ENCODE peak calls at places on chromosomes 6 and 20, in six cellular contexts. D is GM12864, T is AG09309, L is fibroblast of pulmonary artery, Y is heart right ventricle, P is sigmoid colon. W is an unnamed sample.

GRCh38 chr6:44253307-44254101 is 3.8 kb downstream of the SLC35B2 start:
- DNase-seq in P (no peak), L (peak), D (no peak), Y (no peak), T (no peak), W (no peak)

GRCh38 chr6:35230950-35231349 is 17.2 kb downstream of the SCUBE3 start:
- DNase-seq in L (peak), Y (peak), D (no peak), P (peak), T (no peak), W (no peak)

GRCh38 chr6:100230976-100231316 is 233.8 kb downstream of the SIM1 start:
- DNase-seq in L (peak), P (no peak), Y (no peak), D (no peak), T (no peak), W (peak)

GRCh38 chr20:59850018-59850641 is 83.3 kb downstream of the SYCP2 start:
- DNase-seq in T (no peak), P (no peak), Y (no peak), L (peak), D (no peak), W (peak)

GRCh38 chr6:82381278-82381677 is 17.7 kb downstream of the TPBG start:
- DNase-seq in P (no peak), D (peak), T (no peak), L (no peak), Y (no peak), W (no peak)

GRCh38 chr6:153129873-153130514 is 1.1 kb downstream of the RGS17 start:
- DNase-seq in T (no peak), P (no peak), D (no peak), L (no peak), Y (no peak), W (peak)

GRCh38 chr6:142819603-142820335 is 125.2 kb downstream of the HIVEP2 start:
- DNase-seq in D (peak), Y (no peak), L (peak), P (no peak), T (no peak), W (peak)

GRCh38 chr6:11585426-11586016 is 48.0 kb downstream of the TMEM170B start:
- DNase-seq in P (no peak), Y (no peak), L (peak), T (no peak), D (peak), W (peak)

GRCh38 chr20:25136643-25137559 is 55.0 kb upstream of the VSX1 start:
- DNase-seq in T (peak), D (no peak), L (peak), Y (peak), P (peak), W (peak)

GRCh38 chr6:12286381-12287132 is 3.6 kb upstream of the EDN1 start:
- DNase-seq in Y (no peak), P (no peak), D (no peak), T (peak), L (peak), W (no peak)

GRCh38 chr6:52503344-52503747 is 73.5 kb downstream of the TRAM2 start:
- DNase-seq in L (no peak), T (no peak), Y (peak), D (no peak), P (no peak), W (peak)

GRCh38 chr20:15011631-15012030 is 674.2 kb upstream of the FLRT3 start:
- DNase-seq in T (no peak), P (no peak), L (no peak), D (no peak), Y (no peak), W (no peak)

GRCh38 chr6:22101163-22101562 is 195.7 kb downstream of the PRL start:
- DNase-seq in T (no peak), Y (no peak), P (no peak), D (no peak), L (peak), W (no peak)

GRCh38 chr20:59351148-59352040 is 51.0 kb downstream of the EDN3 start:
- DNase-seq in T (no peak), D (no peak), L (no peak), Y (no peak), P (no peak), W (no peak)

GRCh38 chr6:73523434-73524123 is 2.7 kb upstream of the EEF1A1 start:
- DNase-seq in T (no peak), D (peak), L (peak), Y (peak), P (peak), W (peak)

GRCh38 chr20:31566658-31567379 is 38.3 kb upstream of the ID1 start:
- DNase-seq in D (no peak), L (no peak), T (no peak), P (no peak), Y (no peak), W (no peak)

GRCh38 chr6:47083586-47084047 is 41.5 kb upstream of the ADGRF1 start:
- DNase-seq in P (peak), D (no peak), T (peak), L (peak), Y (peak), W (peak)

GRCh38 chr20:50126662-50127061 is 13.7 kb upstream of the UBE2V1 start:
- DNase-seq in L (no peak), P (no peak), T (no peak), Y (no peak), D (no peak), W (no peak)

GRCh38 chr20:45893831-45894230 is 2.7 kb downstream of the CTSA start:
- DNase-seq in T (no peak), D (no peak), L (no peak), P (no peak), Y (no peak), W (peak)

GRCh38 chr6:104409913-104410312 is 449.8 kb downstream of the HACE1 start:
- DNase-seq in D (no peak), T (no peak), P (no peak), L (peak), Y (no peak), W (no peak)

GRCh38 chr6:36677059-36677749 is 1.3 kb upstream of the CDKN1A start:
- DNase-seq in L (no peak), P (no peak), D (no peak), T (no peak), Y (no peak), W (peak)

GRCh38 chr6:393391-394221 is 2.1 kb downstream of the IRF4 start:
- DNase-seq in Y (no peak), P (no peak), D (no peak), T (no peak), L (no peak), W (no peak)

GRCh38 chr6:391559-392440 is at the start of gene IRF4:
- DNase-seq in T (no peak), P (no peak), D (no peak), L (no peak), Y (no peak), W (no peak)

GRCh38 chr6:394641-395289 is 3.2 kb downstream of the IRF4 start:
- DNase-seq in P (no peak), L (no peak), T (no peak), Y (no peak), D (no peak), W (no peak)

GRCh38 chr6:390914-391558 is 516 bp upstream of the IRF4 start:
- DNase-seq in Y (no peak), T (no peak), D (no peak), L (no peak), P (no peak), W (no peak)

DNA sequence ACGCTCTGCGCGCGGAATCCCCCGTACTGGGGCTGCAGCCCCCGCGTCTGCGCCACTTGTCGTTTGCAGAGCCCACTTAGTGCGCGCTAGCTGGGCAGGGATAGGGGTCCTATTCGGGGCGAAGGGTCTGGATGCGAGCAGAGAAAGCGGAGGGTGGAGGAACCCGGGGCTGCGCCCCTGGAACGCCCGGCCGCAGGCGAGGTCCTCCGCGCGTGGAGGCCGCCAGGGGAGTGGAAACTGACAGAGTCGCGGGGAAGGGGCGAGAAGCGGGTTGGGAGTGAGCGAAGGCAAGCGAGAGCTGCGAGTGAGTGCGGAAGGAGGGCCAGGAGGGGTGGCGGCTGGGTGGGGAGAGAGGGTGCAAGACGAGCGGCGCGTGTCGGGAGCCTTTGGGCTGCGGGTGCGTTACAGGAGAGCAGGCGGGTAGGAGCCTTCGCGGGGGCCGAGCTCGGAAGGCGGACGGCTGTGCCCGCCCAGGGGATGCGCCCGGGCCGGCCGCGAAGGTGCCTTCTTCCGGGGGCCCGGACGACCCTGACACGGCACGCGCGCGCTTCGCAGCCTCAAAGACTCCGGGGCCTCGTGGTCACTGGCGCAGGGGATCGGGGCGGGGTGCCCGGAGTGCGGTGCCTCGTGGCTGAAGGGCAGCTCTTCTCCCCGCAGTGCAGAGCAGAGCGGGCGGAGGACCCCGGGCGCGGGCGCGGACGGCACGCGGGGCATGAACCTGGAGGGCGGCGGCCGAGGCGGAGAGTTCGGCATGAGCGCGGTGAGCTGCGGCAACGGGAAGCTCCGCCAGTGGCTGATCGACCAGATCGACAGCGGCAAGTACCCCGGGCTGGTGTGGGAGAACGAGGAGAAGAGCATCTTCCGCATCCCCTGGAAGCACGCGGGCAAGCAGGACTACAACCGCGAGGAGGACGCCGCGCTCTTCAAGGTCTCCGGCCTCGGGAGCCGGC is 1.2 kb downstream of the IRF4 start:
- DNase-seq in Y (no peak), P (no peak), L (no peak), D (no peak), T (no peak), W (no peak)
- H3K4me3 ChIP-seq in Y (peak), P (peak), L (no peak), D (peak), T (no peak), W (no peak)

GRCh38 chr6:14118091-14118439 is 493 bp downstream of the CD83 start:
- DNase-seq in D (no peak), Y (no peak), P (no peak), T (no peak), L (no peak), W (no peak)
- TF ChIP-seq CTCF in D (no peak), Y (no peak), P (no peak), T (no peak), L (no peak), W (no peak)

GRCh38 chr6:146913842-146914562 is 290.2 kb upstream of the STXBP5 start:
- DNase-seq in L (peak), D (no peak), T (peak), Y (peak), P (peak), W (peak)
- H3K4me3 ChIP-seq in L (peak), D (no peak), T (peak), Y (no peak), P (peak), W (peak)

GRCh38 chr6:169212897-169213813 is 40.5 kb downstream of the THBS2 start:
- DNase-seq in L (peak), Y (peak), T (no peak), D (peak), P (peak), W (peak)
- TF ChIP-seq CTCF in L (peak), Y (peak), T (peak), D (peak), P (no peak), W (peak)

DNA sequence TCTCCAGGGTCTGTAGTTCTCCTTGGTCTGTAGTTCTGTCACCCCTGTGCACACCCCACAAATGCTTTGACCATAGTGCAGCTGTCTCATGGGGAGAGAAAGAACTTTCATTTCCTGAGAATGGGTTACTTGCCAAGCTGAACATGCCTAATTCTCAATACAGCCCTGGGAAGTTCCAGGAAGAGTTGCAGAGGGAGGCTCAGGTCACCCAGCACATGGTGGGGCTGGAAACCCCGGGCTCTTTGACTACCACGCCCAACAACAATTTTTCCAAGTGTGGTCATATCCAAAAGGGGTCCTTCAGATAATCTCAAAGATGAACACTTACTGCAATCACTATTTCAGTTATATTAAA is 2.2 kb upstream of the PTPRA start:
- DNase-seq in Y (no peak), D (no peak), L (peak), P (peak), T (no peak), W (peak)
- H3K4me3 ChIP-seq in Y (no peak), D (no peak), L (no peak), P (no peak), T (no peak), W (no peak)

GRCh38 chr6:20839624-20840023 is 305.4 kb downstream of the CDKAL1 start:
- DNase-seq in T (no peak), L (no peak), Y (no peak), P (no peak), D (no peak), W (no peak)
- TF ChIP-seq CTCF in T (no peak), L (peak), Y (no peak), P (no peak), D (no peak), W (no peak)

DNA sequence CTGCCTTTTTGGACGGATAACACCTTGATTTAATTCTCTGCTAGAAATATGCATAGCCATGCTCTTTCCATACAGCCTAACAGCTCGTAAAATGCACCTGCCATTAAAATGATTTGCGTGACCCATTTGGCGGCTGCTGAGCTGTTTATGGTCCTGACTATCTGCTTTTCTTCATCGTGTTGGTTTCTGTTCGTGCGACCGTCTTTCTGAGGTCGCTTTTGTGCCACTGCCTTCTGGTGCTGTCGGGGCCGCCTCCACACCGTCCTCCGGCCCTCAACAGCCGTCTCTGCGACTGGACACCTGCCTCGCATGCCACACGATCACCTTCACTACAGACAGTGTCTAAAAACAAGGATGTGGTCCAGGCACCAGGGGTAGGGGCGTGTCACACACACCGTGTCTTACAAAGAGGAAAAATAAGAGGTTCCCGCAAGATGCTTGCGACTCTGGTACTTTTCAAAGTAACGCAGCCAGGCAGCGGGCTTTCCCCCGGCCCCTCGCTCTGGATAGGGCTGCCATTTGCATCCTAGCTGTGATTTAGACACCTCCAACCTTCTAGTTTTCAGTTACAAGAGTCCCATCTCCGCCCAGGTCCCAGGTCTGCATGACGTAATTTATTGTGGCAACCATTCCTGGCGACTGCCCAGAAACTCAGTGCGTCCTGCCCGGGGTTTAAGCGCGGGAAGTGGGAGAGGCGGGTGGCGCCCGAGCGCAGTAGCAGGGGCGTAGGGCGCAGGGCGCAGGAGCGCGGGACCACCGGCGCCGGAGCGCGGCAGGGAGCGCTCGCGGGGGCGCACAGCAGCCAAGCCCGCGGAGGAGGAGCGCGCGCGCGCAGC is at the start of gene STMND1:
- DNase-seq in P (peak), L (peak), T (no peak), D (no peak), Y (peak), W (peak)
- H3K4me3 ChIP-seq in P (peak), L (peak), T (peak), D (no peak), Y (peak), W (peak)

GRCh38 chr6:157398151-157398550 is 17.2 kb downstream of the ZDHHC14 start:
- DNase-seq in P (no peak), D (no peak), T (no peak), Y (no peak), L (no peak), W (no peak)
- TF ChIP-seq CTCF in P (no peak), D (no peak), T (no peak), Y (no peak), L (no peak), W (no peak)

GRCh38 chr20:63122626-63123025 is 93.3 kb downstream of the YTHDF1 start:
- DNase-seq in T (no peak), Y (no peak), D (no peak), P (peak), L (no peak), W (no peak)
- H3K4me3 ChIP-seq in T (no peak), Y (no peak), D (no peak), P (no peak), L (no peak), W (no peak)

DNA sequence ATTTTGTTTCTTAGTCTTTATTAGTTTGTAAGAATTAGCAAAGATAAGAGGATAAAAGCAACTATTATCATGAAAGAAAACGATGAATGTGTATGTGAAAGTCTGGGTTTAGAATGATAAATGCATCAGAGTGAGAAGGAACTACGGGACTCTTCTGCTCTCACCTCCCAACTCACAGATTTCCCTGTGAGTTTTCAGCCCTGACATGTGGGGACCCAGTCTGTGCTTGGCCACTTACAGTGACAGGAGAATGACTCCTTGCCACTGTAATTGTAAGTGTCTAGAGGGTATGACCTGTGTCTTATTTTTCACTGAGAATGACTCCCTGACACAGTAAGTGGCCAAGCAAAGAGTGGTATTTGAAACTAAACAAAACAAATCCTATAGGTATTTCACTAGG is 2.5 kb downstream of the HLA-DPA1 start:
- DNase-seq in T (no peak), D (no peak), L (no peak), Y (no peak), P (no peak), W (no peak)
- TF ChIP-seq CTCF in T (no peak), D (no peak), L (no peak), Y (no peak), P (no peak), W (no peak)

W was measured in astrocyte of the spinal cord.